ENCODE peak calls at places on chromosome 13, in seven cellular contexts. One of them, this sample, is unnamed.

GRCh38 chr13:113001251-113002140 is 32.5 kb downstream of the MCF2L start:
- DNase-seq in fibroblast of pulmonary artery: peak
- DNase-seq in fibroblast of the aortic adventitia: no peak
- DNase-seq in PC-3: peak
- DNase-seq in OCI-LY7: no peak
- DNase-seq in AG04450: no peak
- DNase-seq in neural crest cell: peak
- DNase-seq in this sample: peak

GRCh38 chr13:109211616-109212015 is 574.8 kb downstream of the IRS2 start:
- DNase-seq in fibroblast of pulmonary artery: peak
- DNase-seq in AG04450: no peak
- DNase-seq in fibroblast of the aortic adventitia: no peak
- DNase-seq in OCI-LY7: no peak
- DNase-seq in neural crest cell: peak
- DNase-seq in PC-3: peak
- DNase-seq in this sample: no peak

GRCh38 chr13:112938680-112939079 is 30.3 kb upstream of the MCF2L start:
- DNase-seq in PC-3: no peak
- DNase-seq in fibroblast of pulmonary artery: no peak
- DNase-seq in fibroblast of the aortic adventitia: no peak
- DNase-seq in OCI-LY7: no peak
- DNase-seq in AG04450: no peak
- DNase-seq in neural crest cell: no peak
- DNase-seq in this sample: no peak

GRCh38 chr13:27919299-27919933 is 384 bp upstream of the PDX1 start:
- DNase-seq in AG04450: no peak
- DNase-seq in PC-3: no peak
- DNase-seq in neural crest cell: no peak
- DNase-seq in fibroblast of pulmonary artery: no peak
- DNase-seq in OCI-LY7: no peak
- DNase-seq in fibroblast of the aortic adventitia: no peak
- DNase-seq in this sample: no peak

GRCh38 chr13:46554971-46555370 is 2.0 kb downstream of the LRCH1 start:
- DNase-seq in fibroblast of pulmonary artery: peak
- DNase-seq in neural crest cell: no peak
- DNase-seq in fibroblast of the aortic adventitia: peak
- DNase-seq in PC-3: no peak
- DNase-seq in OCI-LY7: no peak
- DNase-seq in AG04450: no peak
- DNase-seq in this sample: no peak

GRCh38 chr13:20192470-20193141 is at the start of gene GJB2:
- DNase-seq in fibroblast of the aortic adventitia: no peak
- DNase-seq in PC-3: peak
- DNase-seq in fibroblast of pulmonary artery: no peak
- DNase-seq in OCI-LY7: no peak
- DNase-seq in AG04450: no peak
- DNase-seq in neural crest cell: no peak
- DNase-seq in this sample: no peak

GRCh38 chr13:26502826-26503225 is 54.7 kb upstream of the WASF3 start:
- DNase-seq in neural crest cell: no peak
- DNase-seq in fibroblast of pulmonary artery: peak
- DNase-seq in fibroblast of the aortic adventitia: peak
- DNase-seq in PC-3: peak
- DNase-seq in AG04450: peak
- DNase-seq in OCI-LY7: no peak
- DNase-seq in this sample: no peak

GRCh38 chr13:53336441-53337160 is 308.0 kb downstream of the OLFM4 start:
- DNase-seq in OCI-LY7: no peak
- DNase-seq in neural crest cell: no peak
- DNase-seq in fibroblast of the aortic adventitia: no peak
- DNase-seq in fibroblast of pulmonary artery: no peak
- DNase-seq in PC-3: no peak
- DNase-seq in AG04450: no peak
- DNase-seq in this sample: no peak

GRCh38 chr13:112519517-112520060 is 68.4 kb downstream of the TUBGCP3 start:
- DNase-seq in AG04450: no peak
- DNase-seq in fibroblast of the aortic adventitia: no peak
- DNase-seq in OCI-LY7: no peak
- DNase-seq in fibroblast of pulmonary artery: no peak
- DNase-seq in PC-3: no peak
- DNase-seq in neural crest cell: no peak
- DNase-seq in this sample: no peak

GRCh38 chr13:99657848-99658265 is 156.6 kb downstream of the TM9SF2 start:
- DNase-seq in fibroblast of the aortic adventitia: peak
- DNase-seq in OCI-LY7: no peak
- DNase-seq in AG04450: no peak
- DNase-seq in PC-3: no peak
- DNase-seq in neural crest cell: peak
- DNase-seq in fibroblast of pulmonary artery: peak
- DNase-seq in this sample: no peak

GRCh38 chr13:39379667-39380655 is 223.0 kb downstream of the LHFPL6 start:
- DNase-seq in OCI-LY7: no peak
- DNase-seq in fibroblast of pulmonary artery: no peak
- DNase-seq in fibroblast of the aortic adventitia: no peak
- DNase-seq in neural crest cell: no peak
- DNase-seq in AG04450: no peak
- DNase-seq in PC-3: no peak
- DNase-seq in this sample: no peak

GRCh38 chr13:63614874-63615612 is 2199.4 kb upstream of the PCDH20 start:
- DNase-seq in AG04450: peak
- DNase-seq in fibroblast of the aortic adventitia: peak
- DNase-seq in fibroblast of pulmonary artery: peak
- DNase-seq in OCI-LY7: no peak
- DNase-seq in PC-3: no peak
- DNase-seq in neural crest cell: no peak
- DNase-seq in this sample: no peak

GRCh38 chr13:24035411-24035810 is 125.1 kb upstream of the SPATA13 start:
- DNase-seq in AG04450: no peak
- DNase-seq in PC-3: peak
- DNase-seq in fibroblast of the aortic adventitia: no peak
- DNase-seq in neural crest cell: no peak
- DNase-seq in fibroblast of pulmonary artery: peak
- DNase-seq in OCI-LY7: no peak
- DNase-seq in this sample: no peak

GRCh38 chr13:99356216-99357089 is 49.3 kb upstream of the GPR183 start:
- DNase-seq in OCI-LY7: peak
- DNase-seq in PC-3: no peak
- DNase-seq in fibroblast of pulmonary artery: peak
- DNase-seq in AG04450: peak
- DNase-seq in fibroblast of the aortic adventitia: peak
- DNase-seq in neural crest cell: no peak
- DNase-seq in this sample: no peak

GRCh38 chr13:113647351-113648217 is 10.4 kb downstream of the ATP4B start:
- DNase-seq in fibroblast of the aortic adventitia: peak
- DNase-seq in PC-3: peak
- DNase-seq in neural crest cell: no peak
- DNase-seq in OCI-LY7: no peak
- DNase-seq in fibroblast of pulmonary artery: peak
- DNase-seq in AG04450: no peak
- DNase-seq in this sample: no peak

GRCh38 chr13:49140910-49141611 is 79.1 kb upstream of the MLNR start:
- DNase-seq in OCI-LY7: no peak
- DNase-seq in PC-3: no peak
- DNase-seq in AG04450: no peak
- DNase-seq in neural crest cell: no peak
- DNase-seq in fibroblast of the aortic adventitia: no peak
- DNase-seq in fibroblast of pulmonary artery: no peak
- DNase-seq in this sample: no peak

GRCh38 chr13:22915442-22916082 is 265.2 kb upstream of the SGCG start:
- DNase-seq in AG04450: no peak
- DNase-seq in PC-3: no peak
- DNase-seq in OCI-LY7: peak
- DNase-seq in neural crest cell: peak
- DNase-seq in fibroblast of the aortic adventitia: peak
- DNase-seq in fibroblast of pulmonary artery: peak
- DNase-seq in this sample: no peak

GRCh38 chr13:40031031-40031430 is 375.6 kb downstream of the COG6 start:
- DNase-seq in AG04450: peak
- DNase-seq in fibroblast of the aortic adventitia: peak
- DNase-seq in OCI-LY7: no peak
- DNase-seq in PC-3: peak
- DNase-seq in fibroblast of pulmonary artery: peak
- DNase-seq in neural crest cell: no peak
- DNase-seq in this sample: no peak

GRCh38 chr13:31663880-31664585 is 75.3 kb upstream of the RXFP2 start:
- DNase-seq in neural crest cell: no peak
- DNase-seq in AG04450: no peak
- DNase-seq in fibroblast of the aortic adventitia: no peak
- DNase-seq in OCI-LY7: no peak
- DNase-seq in PC-3: no peak
- DNase-seq in fibroblast of pulmonary artery: no peak
- DNase-seq in this sample: no peak

GRCh38 chr13:23778007-23778687 is 111.1 kb downstream of the MIPEP start:
- DNase-seq in AG04450: no peak
- DNase-seq in fibroblast of the aortic adventitia: no peak
- DNase-seq in OCI-LY7: peak
- DNase-seq in PC-3: no peak
- DNase-seq in fibroblast of pulmonary artery: no peak
- DNase-seq in neural crest cell: no peak
- DNase-seq in this sample: no peak

GRCh38 chr13:95099541-95099940 is 201.7 kb downstream of the ABCC4 start:
- DNase-seq in PC-3: peak
- DNase-seq in fibroblast of pulmonary artery: peak
- DNase-seq in neural crest cell: no peak
- DNase-seq in fibroblast of the aortic adventitia: peak
- DNase-seq in AG04450: no peak
- DNase-seq in OCI-LY7: no peak
- DNase-seq in this sample: no peak

GRCh38 chr13:93834051-93834450 is 607.4 kb downstream of the GPC6 start:
- DNase-seq in fibroblast of pulmonary artery: no peak
- DNase-seq in PC-3: no peak
- DNase-seq in AG04450: no peak
- DNase-seq in fibroblast of the aortic adventitia: no peak
- DNase-seq in neural crest cell: no peak
- DNase-seq in OCI-LY7: no peak
- DNase-seq in this sample: no peak

GRCh38 chr13:37138169-37138568 is 32.7 kb upstream of the CSNK1A1L start:
- DNase-seq in PC-3: peak
- DNase-seq in fibroblast of the aortic adventitia: no peak
- DNase-seq in AG04450: no peak
- DNase-seq in OCI-LY7: no peak
- DNase-seq in fibroblast of pulmonary artery: peak
- DNase-seq in neural crest cell: no peak
- DNase-seq in this sample: no peak
- TF ChIP-seq CTCF in PC-3: peak
- TF ChIP-seq CTCF in fibroblast of the aortic adventitia: peak
- TF ChIP-seq CTCF in AG04450: peak
- TF ChIP-seq CTCF in OCI-LY7: no peak
- TF ChIP-seq CTCF in fibroblast of pulmonary artery: peak
- TF ChIP-seq CTCF in neural crest cell: peak
- TF ChIP-seq CTCF in this sample: peak

DNA sequence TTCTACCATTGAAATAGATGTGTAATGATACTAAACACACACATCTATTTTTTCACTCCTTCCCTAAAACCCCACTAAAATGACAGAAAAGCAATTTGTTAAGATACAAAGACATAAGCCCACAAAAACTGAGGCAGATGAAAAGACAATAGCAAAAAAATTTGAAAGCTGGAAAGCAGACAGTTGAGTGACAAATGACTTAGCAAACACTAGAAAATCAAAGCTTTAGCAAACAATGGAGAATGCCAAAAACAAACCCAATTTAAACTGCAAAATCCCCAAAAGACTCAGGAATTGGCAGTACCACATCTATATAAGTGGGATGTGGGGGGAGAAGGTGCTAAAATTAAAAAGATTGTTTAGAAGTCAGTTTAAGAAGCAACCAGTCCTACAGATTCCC is 9.5 kb downstream of the TSC22D1 start:
- DNase-seq in PC-3: no peak
- DNase-seq in fibroblast of the aortic adventitia: no peak
- DNase-seq in OCI-LY7: no peak
- DNase-seq in fibroblast of pulmonary artery: no peak
- DNase-seq in AG04450: no peak
- DNase-seq in neural crest cell: no peak
- DNase-seq in this sample: no peak
- TF ChIP-seq CTCF in PC-3: no peak
- TF ChIP-seq CTCF in fibroblast of the aortic adventitia: no peak
- TF ChIP-seq CTCF in OCI-LY7: no peak
- TF ChIP-seq CTCF in fibroblast of pulmonary artery: no peak
- TF ChIP-seq CTCF in AG04450: no peak
- TF ChIP-seq CTCF in neural crest cell: no peak
- TF ChIP-seq CTCF in this sample: no peak

GRCh38 chr13:45441633-45442032 is 23.1 kb upstream of the COG3 start:
- DNase-seq in OCI-LY7: no peak
- DNase-seq in fibroblast of pulmonary artery: peak
- DNase-seq in fibroblast of the aortic adventitia: peak
- DNase-seq in AG04450: no peak
- DNase-seq in neural crest cell: no peak
- DNase-seq in PC-3: peak
- DNase-seq in this sample: no peak
- TF ChIP-seq CTCF in OCI-LY7: peak
- TF ChIP-seq CTCF in fibroblast of pulmonary artery: peak
- TF ChIP-seq CTCF in fibroblast of the aortic adventitia: peak
- TF ChIP-seq CTCF in AG04450: peak
- TF ChIP-seq CTCF in neural crest cell: peak
- TF ChIP-seq CTCF in PC-3: peak
- TF ChIP-seq CTCF in this sample: no peak

GRCh38 chr13:43786766-43787517 is at the start of gene ENOX1:
- DNase-seq in OCI-LY7: peak
- DNase-seq in fibroblast of the aortic adventitia: peak
- DNase-seq in AG04450: peak
- DNase-seq in PC-3: peak
- DNase-seq in fibroblast of pulmonary artery: peak
- DNase-seq in neural crest cell: peak
- DNase-seq in this sample: peak
- TF ChIP-seq CTCF in OCI-LY7: peak
- TF ChIP-seq CTCF in fibroblast of the aortic adventitia: peak
- TF ChIP-seq CTCF in AG04450: peak
- TF ChIP-seq CTCF in PC-3: no peak
- TF ChIP-seq CTCF in fibroblast of pulmonary artery: no peak
- TF ChIP-seq CTCF in neural crest cell: peak
- TF ChIP-seq CTCF in this sample: peak

DNA sequence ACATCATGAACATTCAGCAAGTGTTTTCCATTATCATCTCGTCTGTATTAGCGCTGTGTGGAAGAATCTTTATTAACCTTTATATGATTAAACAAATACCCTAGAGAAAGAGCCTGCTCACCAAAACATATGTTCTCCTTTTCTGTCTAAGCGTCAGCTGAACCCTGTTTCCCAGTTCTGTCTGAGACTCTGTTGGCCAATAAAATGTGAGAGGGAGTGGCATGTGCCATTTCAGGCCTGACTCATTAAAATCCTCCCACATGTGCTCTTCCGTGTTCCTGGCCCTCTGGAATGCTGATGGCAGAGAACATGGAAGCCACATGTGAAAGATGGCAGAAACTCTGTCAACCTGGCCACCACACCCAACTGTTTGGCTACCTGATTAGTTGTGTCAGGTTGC is 181.8 kb upstream of the EDNRB start:
- DNase-seq in OCI-LY7: no peak
- DNase-seq in fibroblast of the aortic adventitia: no peak
- DNase-seq in fibroblast of pulmonary artery: no peak
- DNase-seq in AG04450: no peak
- DNase-seq in neural crest cell: no peak
- DNase-seq in PC-3: no peak
- DNase-seq in this sample: no peak
- TF ChIP-seq CTCF in OCI-LY7: no peak
- TF ChIP-seq CTCF in fibroblast of the aortic adventitia: no peak
- TF ChIP-seq CTCF in fibroblast of pulmonary artery: no peak
- TF ChIP-seq CTCF in AG04450: no peak
- TF ChIP-seq CTCF in neural crest cell: no peak
- TF ChIP-seq CTCF in PC-3: no peak
- TF ChIP-seq CTCF in this sample: no peak

This sample was measured in D721Med.